ENCODE peak calls at places on chromosomes 3 and 15, in four cellular contexts. J, E, L and M are unnamed samples.

GRCh38 chr3:14228611-14229470 is 50.2 kb downstream of the LSM3 start:
- DNase-seq in J (no peak), L (no peak), E (no peak), M (no peak)

GRCh38 chr3:9377981-9378380 is 15.1 kb downstream of the THUMPD3 start:
- DNase-seq in E (no peak), J (no peak), L (no peak), M (no peak)

GRCh38 chr3:5267889-5268288 is 80.4 kb downstream of the EDEM1 start:
- DNase-seq in E (no peak), J (no peak), L (no peak), M (no peak)

GRCh38 chr15:29677871-29678431 is 144.3 kb downstream of the TJP1 start:
- DNase-seq in E (no peak), L (no peak), J (no peak), M (no peak)

GRCh38 chr15:40245666-40246065 is 6.8 kb downstream of the PAK6 start:
- DNase-seq in L (no peak), E (peak; percentile 28), J (no peak), M (no peak)

GRCh38 chr15:37951999-37952398 is 17.6 kb downstream of the TMCO5A start:
- DNase-seq in E (no peak), J (no peak), L (no peak), M (no peak)

GRCh38 chr3:45964139-45964538 is 20.9 kb downstream of the CXCR6 start:
- DNase-seq in J (no peak), L (no peak), E (no peak), M (no peak)

GRCh38 chr3:191240432-191240831 is 41.4 kb downstream of the OSTN start:
- DNase-seq in J (no peak), E (no peak), L (no peak), M (no peak)

GRCh38 chr15:84911879-84912660 is 27.6 kb downstream of the SLC28A1 start:
- DNase-seq in J (peak; percentile 86), L (peak; percentile 99), E (peak; percentile 69), M (no peak)

GRCh38 chr15:98983333-98983732 is 24.3 kb downstream of the PGPEP1L start:
- DNase-seq in L (peak; percentile 84), E (no peak), J (no peak), M (no peak)

GRCh38 chr15:56537881-56538280 is 72.9 kb upstream of the MNS1 start:
- DNase-seq in L (no peak), J (no peak), E (no peak), M (no peak)

GRCh38 chr3:63724987-63725386 is 72.5 kb downstream of the SNTN start:
- DNase-seq in J (no peak), L (peak; percentile 87), E (no peak), M (no peak)

GRCh38 chr3:122975163-122975923 is 52.2 kb downstream of the SEMA5B start:
- DNase-seq in E (peak; percentile 57), J (no peak), L (peak; percentile 55), M (no peak)

GRCh38 chr3:89002166-89002565 is 105.3 kb upstream of the EPHA3 start:
- DNase-seq in J (no peak), L (no peak), E (no peak), M (no peak)

GRCh38 chr3:77902675-77903074 is 862.8 kb downstream of the ROBO2 start:
- DNase-seq in E (no peak), J (no peak), L (no peak), M (no peak)

GRCh38 chr3:40741729-40742128 is 217.0 kb downstream of the ZNF621 start:
- DNase-seq in L (peak; percentile 1), E (no peak), J (no peak), M (no peak)

GRCh38 chr3:188584958-188585689 is 431.2 kb downstream of the LPP start:
- DNase-seq in J (no peak), E (no peak), L (peak; percentile 10), M (no peak)

GRCh38 chr15:51793521-51793920 is 35.9 kb upstream of the TMOD3 start:
- DNase-seq in E (no peak), L (no peak), J (peak; percentile 58), M (no peak)

GRCh38 chr3:51295625-51296024 is 89.5 kb upstream of the MANF start:
- DNase-seq in J (no peak), L (no peak), E (no peak), M (no peak)

GRCh38 chr3:905217-905616 is 187.6 kb upstream of the CNTN6 start:
- DNase-seq in J (no peak), L (no peak), E (no peak), M (no peak)

GRCh38 chr3:187130346-187131066 is 8.8 kb downstream of the RPL39L start:
- DNase-seq in L (peak; percentile 62), J (no peak), E (no peak), M (peak; percentile 61)

GRCh38 chr15:70509282-70510272 is 253.8 kb downstream of the UACA start:
- DNase-seq in J (no peak), E (no peak), L (no peak), M (no peak)

GRCh38 chr3:86269364-86270155 is 721.4 kb downstream of the VGLL3 start:
- DNase-seq in J (no peak), E (no peak), L (no peak), M (no peak)

GRCh38 chr3:31523543-31523942 is 9.2 kb upstream of the STT3B start:
- DNase-seq in J (no peak), L (no peak), E (no peak), M (no peak)

GRCh38 chr3:166889241-166889640 is 490.9 kb downstream of the ZBBX start:
- DNase-seq in J (no peak), L (no peak), E (no peak), M (no peak)

GRCh38 chr15:96345560-96346389 is 15.3 kb downstream of the NR2F2 start:
- DNase-seq in J (peak; percentile 69), L (peak; percentile 83), E (peak; percentile 61), M (no peak)

GRCh38 chr15:78394981-78395619 is 42.9 kb upstream of the IREB2 start:
- DNase-seq in L (no peak), E (no peak), J (no peak), M (no peak)

GRCh38 chr3:133535971-133536634 is 37.4 kb upstream of the CDV3 start:
- DNase-seq in J (no peak), L (peak; percentile 98), E (no peak), M (no peak)

GRCh38 chr3:189851682-189852081 is 220.5 kb downstream of the TP63 start:
- DNase-seq in L (no peak), E (no peak), J (no peak), M (no peak)

GRCh38 chr15:71447328-71448250 is 332.3 kb downstream of the THSD4 start:
- DNase-seq in J (no peak), L (peak; percentile 36), E (no peak), M (no peak)

GRCh38 chr3:52238193-52238760 is 681 bp downstream of the TWF2 start:
- DNase-seq in L (peak; percentile 12), E (no peak), J (no peak), M (no peak)

GRCh38 chr3:58521002-58521670 is 15.9 kb downstream of the ACOX2 start:
- DNase-seq in J (no peak), E (no peak), L (no peak), M (no peak)

GRCh38 chr3:119428538-119428937 is 34.9 kb downstream of the TMEM39A start:
- DNase-seq in E (no peak), J (no peak), L (no peak), M (no peak)

GRCh38 chr3:31077021-31077601 is 182.7 kb upstream of the GADL1 start:
- DNase-seq in E (no peak), J (no peak), L (peak; percentile 96), M (no peak)

GRCh38 chr3:111794701-111795100 is 64.4 kb upstream of the PHLDB2 start:
- DNase-seq in J (no peak), E (no peak), L (no peak), M (no peak)
- H3K27ac ChIP-seq in J (no peak overlapping the region), E (no peak overlapping the region), L (no peak overlapping the region), M (no peak overlapping the region)

DNA sequence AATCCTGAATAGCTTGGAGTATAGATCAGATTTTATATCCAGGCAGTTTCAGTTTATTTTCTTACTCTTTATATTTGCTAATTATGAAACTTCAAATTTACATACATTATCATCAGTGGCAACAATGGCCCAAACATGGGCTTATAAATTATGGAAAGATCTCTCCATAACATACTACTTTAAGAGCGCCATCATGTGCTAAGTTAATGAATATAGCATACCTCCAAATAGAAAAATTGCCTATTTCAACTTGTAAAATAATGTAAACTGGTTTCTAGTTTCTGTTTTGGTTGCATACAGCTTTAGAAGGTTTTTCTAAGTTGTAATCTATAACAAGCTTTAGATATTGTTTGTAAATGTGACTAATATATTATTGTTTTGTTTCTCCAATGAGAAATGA is 531.3 kb upstream of the UBE2E2 start:
- DNase-seq in E (no peak), J (no peak), L (no peak), M (no peak)
- H3K27ac ChIP-seq in E (no peak overlapping the region), J (no peak overlapping the region), L (no peak overlapping the region), M (no peak overlapping the region)

GRCh38 chr3:172191629-172192028 is 152.3 kb downstream of the FNDC3B start:
- DNase-seq in J (no peak), L (no peak), E (no peak), M (no peak)

GRCh38 chr3:172190980-172191379 is 151.6 kb downstream of the FNDC3B start:
- DNase-seq in E (no peak), L (no peak), J (no peak), M (no peak)

GRCh38 chr3:172194702-172195392 is 155.5 kb downstream of the FNDC3B start:
- DNase-seq in E (no peak), L (no peak), J (no peak), M (no peak)

GRCh38 chr3:172193436-172193835 is 154.1 kb downstream of the FNDC3B start:
- DNase-seq in L (no peak), J (no peak), E (no peak), M (no peak)

DNA sequence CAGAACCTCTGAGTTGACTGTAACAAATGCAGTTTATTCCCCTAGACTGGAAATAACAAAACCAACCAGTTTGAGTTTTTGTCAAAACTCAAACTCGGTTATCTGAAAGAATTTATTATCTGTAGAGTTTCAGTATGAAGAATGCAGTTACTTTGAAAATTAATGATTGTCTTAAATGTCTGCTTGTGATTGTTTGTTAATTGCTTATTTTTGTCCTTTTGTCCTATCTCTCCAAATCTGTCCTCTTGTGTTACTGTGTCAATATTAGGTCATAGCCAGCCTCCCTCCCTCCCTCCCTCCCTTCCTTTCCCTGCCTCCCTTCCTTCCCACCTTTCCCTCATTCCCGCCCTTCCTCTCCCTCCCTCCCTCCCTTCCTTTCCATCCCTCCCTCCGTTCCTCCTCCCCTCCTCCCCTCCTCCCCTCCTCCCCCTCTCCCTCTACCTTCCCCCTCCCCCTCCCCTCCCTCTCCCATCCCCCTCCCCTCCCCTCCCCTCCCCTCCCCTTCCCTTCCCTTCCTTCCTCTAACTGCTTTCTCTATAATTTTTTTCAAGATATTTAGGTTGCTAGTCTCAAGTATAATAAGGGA is 153.5 kb downstream of the FNDC3B start:
- DNase-seq in J (no peak), L (no peak), E (no peak), M (no peak)
- H3K27ac ChIP-seq in J (no peak overlapping the region), L (no peak overlapping the region), E (no peak overlapping the region), M (no peak overlapping the region)

DNA sequence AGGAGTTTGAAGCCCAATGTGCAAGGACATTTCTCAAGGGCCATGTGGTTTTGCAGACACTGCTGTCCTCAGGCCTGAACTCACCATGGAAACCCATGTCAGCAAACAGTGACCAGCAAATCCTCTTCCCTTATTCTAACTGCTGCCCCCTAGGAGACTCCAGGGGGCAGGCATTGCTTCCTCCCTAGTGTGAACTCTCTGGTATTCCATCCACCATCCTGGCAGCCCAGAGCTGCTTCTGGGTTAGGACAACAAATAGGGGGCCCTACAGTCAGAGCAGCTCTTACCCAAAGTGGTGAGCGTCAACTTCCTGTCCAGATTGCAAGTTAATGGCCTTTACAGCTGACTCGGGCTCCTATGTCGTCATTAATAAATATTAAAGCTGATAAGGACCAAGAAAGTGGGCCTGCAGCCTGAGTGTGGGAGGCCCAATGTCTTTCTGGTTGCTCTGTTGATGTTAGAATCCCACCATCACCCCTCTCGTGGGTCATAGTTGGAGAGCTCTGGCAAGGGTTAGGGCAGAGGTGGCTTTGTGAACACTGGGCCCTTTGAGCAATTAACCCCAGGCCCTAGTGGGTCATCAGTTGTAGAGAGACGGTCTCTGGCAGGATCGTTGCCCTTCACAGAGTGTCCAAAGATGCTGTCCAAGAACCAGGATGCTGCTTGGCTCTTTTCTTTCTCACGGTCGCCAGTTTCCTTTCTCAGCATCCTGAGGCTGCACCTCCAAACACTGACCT is 41.5 kb downstream of the TGM4 start:
- DNase-seq in J (no peak), E (no peak), L (peak; percentile 25), M (no peak)
- H3K27ac ChIP-seq in J (no peak overlapping the region), E (no peak overlapping the region), L (no peak overlapping the region), M (no peak overlapping the region)